ENCODE peak calls at places on chromosomes 16 and 17, in four cellular contexts. L is CD4-positive, CD25-positive, alpha-beta regulatory T cell; Q is pancreas; U is mesenchymal stem cell. V is an unnamed sample. For H3K4me1 and H3K27me3, the result is how much of the 10 kb centered on the place peaks cover.

GRCh38 chr16:14955546-14956231 is 18.4 kb downstream of the NPIPA1 start:
- DNase-seq in L (no peak), U (no peak), Q (peak), V (no peak)

GRCh38 chr17:11391134-11391533 is 150.1 kb downstream of the SHISA6 start:
- DNase-seq in U (no peak), Q (no peak), L (no peak), V (no peak)

GRCh38 chr16:66291833-66292232 is 74.7 kb upstream of the CDH5 start:
- DNase-seq in Q (no peak), U (no peak), L (no peak), V (no peak)

GRCh38 chr16:53933407-53933806 is 229.5 kb downstream of the FTO start:
- DNase-seq in U (no peak), Q (no peak), L (no peak), V (no peak)

GRCh38 chr17:1002412-1002753 is 5.5 kb downstream of the TIMM22 start:
- DNase-seq in U (peak), Q (no peak), L (no peak), V (no peak)

GRCh38 chr17:62792122-62792800 is 15.9 kb downstream of the MARCHF10 start:
- DNase-seq in U (peak), L (no peak), Q (no peak), V (no peak)

GRCh38 chr17:42554250-42555121 is 1.8 kb downstream of the HSD17B1 start:
- DNase-seq in Q (peak), U (peak), L (peak), V (peak)

GRCh38 chr17:79203016-79203415 is 128.4 kb downstream of the ENGASE start:
- DNase-seq in Q (no peak), U (no peak), L (no peak), V (no peak)

GRCh38 chr16:69822174-69822935 is 60.2 kb downstream of the WWP2 start:
- DNase-seq in Q (no peak), U (no peak), L (no peak), V (no peak)

GRCh38 chr17:27294689-27295630 is 1.0 kb downstream of the WSB1 start:
- DNase-seq in U (peak), Q (no peak), L (peak), V (peak)

GRCh38 chr16:21219551-21219950 is 8.2 kb upstream of the ZP2 start:
- DNase-seq in U (no peak), Q (no peak), L (no peak), V (no peak)

GRCh38 chr17:28124962-28125361 is 82.5 kb downstream of the NLK start:
- DNase-seq in L (no peak), Q (no peak), U (no peak), V (no peak)

GRCh38 chr17:17559164-17559563 is 32.3 kb downstream of the PEMT start:
- DNase-seq in L (no peak), Q (peak), U (no peak), V (no peak)

GRCh38 chr16:26598061-26598460 is 468.7 kb upstream of the C16orf82 start:
- DNase-seq in U (no peak), L (peak), Q (no peak), V (no peak)

GRCh38 chr16:77431131-77431670 is 3.6 kb downstream of the ADAMTS18 start:
- DNase-seq in U (no peak), Q (no peak), L (no peak), V (no peak)

GRCh38 chr17:35733366-35733765 is 1.9 kb downstream of the RASL10B start:
- DNase-seq in U (no peak), Q (no peak), L (no peak), V (no peak)

GRCh38 chr17:12296120-12296727 is 275.5 kb downstream of the MAP2K4 start:
- DNase-seq in L (no peak), Q (no peak), U (no peak), V (no peak)

GRCh38 chr17:17495448-17496188 is 577 bp downstream of the RASD1 start:
- DNase-seq in Q (peak), U (no peak), L (peak), V (no peak)

GRCh38 chr17:40035162-40035559 is 19.0 kb downstream of the MED24 start:
- DNase-seq in L (no peak), U (peak), Q (no peak), V (peak)

GRCh38 chr17:38870259-38871165 is 654 bp downstream of the LASP1 start:
- DNase-seq in Q (peak), L (peak), U (peak), V (peak)

GRCh38 chr17:2904135-2904534 is 107.9 kb downstream of the RAP1GAP2 start:
- DNase-seq in Q (peak), L (no peak), U (no peak), V (no peak)

GRCh38 chr16:19520861-19521331 is 1.0 kb downstream of the GDE1 start:
- DNase-seq in U (peak), L (peak), Q (no peak), V (peak)

GRCh38 chr17:64110436-64111152 is 19.4 kb downstream of the ERN1 start:
- DNase-seq in U (no peak), Q (no peak), L (no peak), V (no peak)
- H3K4me1 ChIP-seq in U (under half), Q (half or more), L (under half), V (under half)

DNA sequence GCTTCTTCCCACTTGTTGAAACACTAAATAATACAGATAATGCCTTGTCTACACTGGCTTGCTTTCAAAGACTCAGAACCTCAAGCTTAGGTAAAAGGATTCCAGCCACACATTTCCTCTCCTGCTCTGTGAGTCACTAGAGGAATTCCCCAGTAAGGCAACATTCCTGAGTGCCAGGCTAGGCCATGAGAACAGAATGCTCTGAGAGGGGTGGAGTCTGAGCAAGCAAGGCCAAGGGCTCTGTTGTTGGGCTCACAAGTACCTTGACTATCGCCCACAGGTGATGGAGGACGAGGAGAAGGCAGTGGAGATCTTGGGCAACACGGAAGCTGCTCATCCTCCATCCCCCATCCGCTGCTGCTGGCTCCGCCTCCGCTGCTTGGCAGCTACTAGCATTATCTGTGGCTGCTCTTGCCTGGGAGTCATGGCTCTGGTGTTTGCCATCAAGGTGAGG is 6.7 kb upstream of the PHKG2 start:
- DNase-seq in Q (no peak), L (no peak), U (peak), V (no peak)
- H3K4me3 ChIP-seq in Q (no peak), L (no peak), U (peak), V (no peak)

DNA sequence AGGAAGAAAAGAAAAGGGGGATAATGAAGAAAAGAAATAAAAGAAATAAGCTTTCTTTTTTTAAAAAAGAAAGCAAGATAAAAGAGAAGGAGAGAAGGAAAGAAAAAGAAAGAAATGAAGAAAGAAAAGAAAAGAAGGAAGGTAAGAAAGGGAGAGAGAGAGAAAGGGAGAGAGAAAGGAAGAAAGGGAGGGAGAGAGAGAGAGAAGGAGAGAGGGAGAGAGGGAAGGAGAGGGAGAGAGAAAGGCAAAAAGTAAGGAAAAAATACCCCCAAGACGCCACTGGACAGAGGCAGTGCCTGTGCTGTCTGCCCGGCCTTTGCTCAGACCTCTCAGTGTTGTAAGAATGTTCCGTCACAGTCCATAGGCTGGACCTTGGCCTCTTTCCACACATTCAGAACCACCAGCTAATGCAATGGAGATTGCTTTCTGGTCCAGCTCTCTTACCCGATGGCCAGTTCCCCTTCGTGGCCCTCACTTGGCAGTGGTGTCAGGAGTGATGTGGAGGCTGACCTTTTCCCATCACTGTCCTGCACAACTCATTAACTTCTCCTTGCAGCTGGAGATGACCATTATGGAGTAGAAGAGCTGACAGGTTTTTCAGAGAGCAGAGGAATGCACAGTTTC is 14.3 kb upstream of the HNF1B start:
- DNase-seq in Q (no peak), U (no peak), L (no peak), V (no peak)
- H3K27me3 ChIP-seq in Q (under half), U (half or more), L (under half), V (under half)

GRCh38 chr17:81131486-81132196 is 33.7 kb upstream of the PVALEF start:
- DNase-seq in Q (no peak), U (no peak), L (no peak), V (no peak)
- H3K4me1 ChIP-seq in Q (under half), U (under half), L (under half), V (under half)

DNA sequence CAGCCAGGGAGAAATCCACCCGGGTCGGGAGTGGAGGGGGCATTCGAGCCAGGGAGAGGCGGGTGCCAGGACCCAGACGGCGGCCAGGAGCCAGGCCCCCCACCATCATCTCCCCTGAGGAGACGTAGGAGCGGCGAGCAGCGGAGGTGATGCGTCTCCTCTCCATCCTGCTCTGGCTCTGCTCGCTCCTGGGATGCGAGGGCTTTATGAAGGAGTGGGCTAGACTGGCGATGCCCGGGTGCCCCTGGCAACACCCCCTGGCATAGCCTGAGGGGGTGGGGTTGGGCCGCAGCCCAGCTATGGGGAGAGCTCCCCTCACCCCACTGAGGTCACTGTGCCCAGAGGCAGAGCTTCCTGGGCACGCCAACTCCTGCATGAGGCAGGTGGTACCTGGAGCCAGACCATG is at the start of gene GFAP:
- DNase-seq in L (no peak), U (no peak), Q (peak), V (no peak)
- H3K4me3 ChIP-seq in L (no peak), U (no peak), Q (no peak), V (no peak)